ENCODE peak calls at places on chromosomes 12 and 14, in six cellular contexts. E is stomach, B is endothelial cell, W is AG04450, J is brain microvascular endothelial cell, C is heart right ventricle. V is an unnamed sample.

GRCh38 chr14:96094211-96094610 is 55.0 kb downstream of the C14orf132 start:
- DNase-seq in E (no peak), B (no peak), J (no peak), W (no peak), C (no peak), V (no peak)

GRCh38 chr12:49832836-49833421 is 4.7 kb upstream of the NCKAP5L start:
- DNase-seq in J (no peak), W (no peak), C (no peak), E (no peak), B (no peak), V (no peak)

GRCh38 chr14:85487215-85487614 is 42.7 kb upstream of the FLRT2 start:
- DNase-seq in E (no peak), B (no peak), J (no peak), W (no peak), C (peak), V (no peak)

GRCh38 chr14:91138511-91139359 is 24.9 kb downstream of the DGLUCY start:
- DNase-seq in B (peak), E (no peak), W (no peak), C (no peak), J (peak), V (no peak)

GRCh38 chr14:100576091-100577085 is 10.8 kb downstream of the BEGAIN start:
- DNase-seq in J (no peak), E (no peak), B (no peak), C (no peak), W (no peak), V (no peak)

GRCh38 chr12:81468206-81468605 is 290.9 kb downstream of the PPFIA2 start:
- DNase-seq in E (no peak), W (no peak), J (peak), B (no peak), C (no peak), V (no peak)

GRCh38 chr14:68544150-68544892 is 248.5 kb downstream of the ZFP36L1 start:
- DNase-seq in E (peak), B (no peak), C (peak), J (peak), W (peak), V (no peak)

GRCh38 chr14:33435911-33436310 is 497.2 kb downstream of the NPAS3 start:
- DNase-seq in E (no peak), C (no peak), J (peak), W (no peak), B (no peak), V (no peak)

GRCh38 chr14:95339301-95339865 is 19.7 kb upstream of the CLMN start:
- DNase-seq in C (no peak), J (no peak), E (peak), B (no peak), W (no peak), V (peak)

GRCh38 chr12:126811401-126811800 is 1455.6 kb upstream of the TMEM132C start:
- DNase-seq in B (no peak), C (no peak), W (no peak), J (no peak), E (no peak), V (no peak)

GRCh38 chr14:55351111-55351510 is 60.5 kb downstream of the ATG14 start:
- DNase-seq in C (no peak), J (no peak), E (no peak), W (no peak), B (no peak), V (no peak)

DNA sequence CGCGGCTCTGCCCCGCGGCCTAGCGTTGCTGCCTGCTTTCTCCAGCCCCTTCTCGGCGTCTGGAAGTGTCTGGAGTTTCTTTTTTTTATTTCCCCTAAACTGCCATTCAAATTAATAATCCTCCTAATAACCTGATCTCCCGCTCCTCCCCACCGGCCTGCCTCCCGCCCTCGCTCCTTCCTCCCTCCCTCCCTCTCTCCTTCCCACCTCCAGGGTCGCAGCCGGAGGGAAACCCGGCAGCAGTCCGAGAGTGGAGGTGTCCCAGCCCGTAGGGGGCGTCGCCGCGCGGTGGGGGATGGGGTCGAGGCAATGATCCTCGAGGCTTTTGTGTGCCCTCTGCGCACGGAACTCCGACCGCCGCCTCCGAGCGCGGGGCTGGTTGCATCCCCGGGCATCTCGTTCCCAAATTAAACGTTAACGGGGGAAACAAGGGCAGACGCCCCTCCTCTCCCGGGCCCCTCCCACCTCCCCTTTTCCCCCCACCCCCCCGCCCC is 1.1 kb upstream of the SOCS2 start:
- DNase-seq in W (no peak), E (peak), C (peak), J (peak), B (peak), V (peak)
- TF ChIP-seq CTCF in W (peak), E (peak), C (no peak), J (peak), B (no peak), V (peak)

GRCh38 chr12:107130830-107131760 is 37.7 kb upstream of the CRY1 start:
- DNase-seq in E (no peak), B (no peak), J (no peak), C (no peak), W (no peak), V (no peak)

GRCh38 chr12:107131832-107132616 is 38.7 kb upstream of the CRY1 start:
- DNase-seq in C (peak), E (no peak), J (peak), B (peak), W (peak), V (peak)

GRCh38 chr12:107133462-107133861 is 40.1 kb upstream of the CRY1 start:
- DNase-seq in C (no peak), J (no peak), E (no peak), W (no peak), B (no peak), V (no peak)

GRCh38 chr12:107135177-107135576 is 41.8 kb upstream of the CRY1 start:
- DNase-seq in E (no peak), B (no peak), J (no peak), W (no peak), C (no peak), V (no peak)

DNA sequence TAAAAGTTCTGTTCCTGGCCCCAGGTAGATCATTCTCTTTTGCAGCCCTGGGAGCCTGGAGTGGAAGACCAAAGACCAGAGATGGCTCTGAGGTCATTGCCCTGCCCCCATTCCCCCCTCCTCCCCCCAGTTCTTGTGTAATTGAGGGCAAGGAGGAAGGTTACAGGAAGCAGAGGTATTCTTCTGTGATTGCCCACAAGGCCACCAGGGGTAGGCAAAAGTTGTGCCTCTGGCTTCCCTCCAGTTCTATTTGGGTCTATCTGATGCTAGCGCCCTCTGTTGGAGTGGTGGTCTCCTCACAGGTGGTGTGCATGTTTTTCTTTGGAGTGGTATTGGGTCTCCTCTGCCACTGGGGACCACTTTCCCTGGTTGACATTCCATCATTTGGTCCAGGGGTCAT is 41.2 kb upstream of the CRY1 start:
- DNase-seq in C (no peak), W (no peak), E (no peak), B (peak), J (no peak), V (no peak)
- TF ChIP-seq CTCF in C (peak), W (peak), E (no peak), B (peak), J (peak), V (no peak)

GRCh38 chr12:32302218-32302826 is 97.0 kb upstream of the FGD4 start:
- DNase-seq in W (no peak), E (no peak), B (peak), C (no peak), J (no peak), V (peak)

GRCh38 chr12:32307352-32307751 is 92.0 kb upstream of the FGD4 start:
- DNase-seq in E (no peak), B (no peak), W (no peak), C (no peak), J (no peak), V (no peak)

GRCh38 chr12:32301216-32301615 is 98.1 kb upstream of the FGD4 start:
- DNase-seq in B (no peak), W (no peak), E (no peak), C (no peak), J (no peak), V (no peak)

GRCh38 chr12:32303171-32303570 is 96.2 kb upstream of the FGD4 start:
- DNase-seq in W (no peak), B (no peak), E (no peak), C (no peak), J (no peak), V (no peak)

DNA sequence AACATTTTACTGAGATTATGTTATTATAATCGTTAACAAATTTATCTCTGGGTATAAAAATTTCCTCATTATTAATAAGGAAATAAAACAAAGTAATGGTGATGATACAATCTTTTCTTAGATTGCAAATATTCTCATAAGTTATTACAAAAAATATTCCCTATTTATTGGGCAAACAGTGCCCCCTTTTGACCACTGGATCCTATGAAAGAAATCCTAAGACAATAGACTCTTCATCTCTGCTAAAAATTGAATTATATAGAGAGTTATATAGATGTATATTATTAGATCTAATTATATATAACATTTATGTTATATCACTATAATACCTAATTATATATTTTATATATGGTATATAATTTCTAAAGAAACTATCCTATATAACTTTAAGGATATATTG is 94.2 kb upstream of the FGD4 start:
- DNase-seq in C (no peak), E (no peak), J (no peak), W (no peak), B (no peak), V (peak)
- TF ChIP-seq CTCF in C (peak), E (peak), J (peak), W (peak), B (no peak), V (no peak)

GRCh38 chr12:113190761-113191160 is 5.2 kb downstream of the RITA1 start:
- DNase-seq in E (no peak), W (no peak), B (no peak), J (peak), C (no peak), V (no peak)
- TF ChIP-seq CTCF in E (no peak), W (no peak), B (no peak), J (no peak), C (no peak), V (no peak)

V was measured in mucosa of descending colon.